ENCODE peak calls at places on chromosomes 13 and 19, in eight cellular contexts. N, Y, O, R, I, W, K and H are unnamed samples.

GRCh38 chr13:93496985-93497673 is 270.5 kb downstream of the GPC6 start:
- DNase-seq in O (no peak), Y (peak), R (no peak), I (no peak), N (no peak), W (peak), K (peak), H (no peak)

GRCh38 chr19:11111771-11112144 is 22.5 kb downstream of the LDLR start:
- DNase-seq in K (no peak), R (no peak), O (no peak), Y (no peak), N (no peak), W (no peak), I (no peak), H (no peak)

GRCh38 chr19:45075215-45076028 is 856 bp downstream of the ZNF296 start:
- DNase-seq in O (peak), Y (peak), K (peak), R (no peak), N (peak), I (peak), W (peak), H (no peak)

GRCh38 chr13:46593403-46593802 is 40.4 kb downstream of the LRCH1 start:
- DNase-seq in O (no peak), N (no peak), K (no peak), Y (no peak), I (no peak), R (no peak), W (no peak), H (no peak)

GRCh38 chr13:76622336-76623045 is 263.7 kb downstream of the KCTD12 start:
- DNase-seq in W (no peak), R (no peak), K (no peak), Y (peak), N (no peak), O (no peak), I (no peak), H (no peak)

GRCh38 chr13:85520445-85520844 is 278.8 kb downstream of the SLITRK6 start:
- DNase-seq in O (no peak), N (no peak), K (no peak), R (no peak), I (no peak), W (no peak), Y (peak), H (peak)

GRCh38 chr13:114151565-114152284 is 19.3 kb upstream of the RASA3 start:
- DNase-seq in N (peak), W (no peak), O (peak), I (no peak), Y (peak), K (peak), R (no peak), H (no peak)

GRCh38 chr13:44471686-44472085 is 98.1 kb downstream of the SERP2 start:
- DNase-seq in K (peak), I (no peak), W (no peak), Y (peak), O (no peak), R (no peak), N (no peak), H (no peak)

GRCh38 chr19:6849876-6850275 is 37.5 kb upstream of the ADGRE1 start:
- DNase-seq in W (no peak), O (no peak), I (no peak), K (no peak), Y (no peak), R (no peak), N (no peak), H (no peak)

GRCh38 chr19:51824603-51825002 is 29.6 kb downstream of the FPR3 start:
- DNase-seq in I (no peak), W (no peak), N (no peak), K (no peak), R (no peak), Y (no peak), O (no peak), H (no peak)

GRCh38 chr13:28503182-28503980 is 8.5 kb upstream of the FLT1 start:
- DNase-seq in I (no peak), W (no peak), O (no peak), Y (no peak), R (no peak), N (no peak), K (no peak), H (no peak)

GRCh38 chr13:74067818-74068217 is 66.4 kb downstream of the KLF12 start:
- DNase-seq in O (no peak), K (no peak), W (no peak), N (no peak), I (no peak), R (no peak), Y (no peak), H (no peak)

GRCh38 chr13:113064000-113064533 is 41.5 kb upstream of the F7 start:
- DNase-seq in W (no peak), I (no peak), N (no peak), Y (no peak), K (no peak), R (no peak), O (no peak), H (no peak)

GRCh38 chr13:25281193-25281936 is 5.9 kb downstream of the MTMR6 start:
- DNase-seq in N (no peak), Y (no peak), K (no peak), R (no peak), O (no peak), I (no peak), W (no peak), H (no peak)

GRCh38 chr19:35959040-35959967 is 23.1 kb downstream of the LRFN3 start:
- DNase-seq in K (peak), I (peak), W (peak), N (peak), R (no peak), Y (no peak), O (no peak), H (no peak)

GRCh38 chr13:23867027-23867491 is 22.1 kb downstream of the MIPEP start:
- DNase-seq in I (no peak), N (no peak), Y (peak), K (peak), O (no peak), R (no peak), W (peak), H (no peak)

GRCh38 chr19:5680083-5680436 is 256 bp downstream of the MICOS13 start:
- DNase-seq in K (peak), I (no peak), N (no peak), O (no peak), Y (no peak), W (peak), R (no peak), H (no peak)

GRCh38 chr19:49920624-49921363 is 8.2 kb upstream of the ATF5 start:
- DNase-seq in R (no peak), K (no peak), Y (no peak), N (no peak), O (no peak), W (no peak), I (no peak), H (no peak)

GRCh38 chr19:44577566-44577874 is 35.8 kb upstream of the IGSF23 start:
- DNase-seq in O (no peak), I (no peak), Y (no peak), N (no peak), W (no peak), R (no peak), K (no peak), H (no peak)

GRCh38 chr13:105334211-105334610 is 1201.3 kb downstream of the EFNB2 start:
- DNase-seq in K (no peak), N (no peak), O (no peak), R (no peak), Y (peak), W (no peak), I (no peak), H (peak)

GRCh38 chr13:95492044-95492801 is 60.3 kb upstream of the CLDN10 start:
- DNase-seq in R (no peak), I (no peak), O (no peak), Y (no peak), N (peak), W (peak), K (no peak), H (no peak)

GRCh38 chr13:50676602-50677001 is 166.9 kb downstream of the DLEU7 start:
- DNase-seq in O (no peak), W (peak), R (no peak), Y (peak), I (no peak), K (peak), N (no peak), H (no peak)

GRCh38 chr19:5881543-5882299 is 11.4 kb upstream of the FUT5 start:
- DNase-seq in K (no peak), I (no peak), N (no peak), Y (no peak), W (no peak), R (no peak), O (no peak), H (no peak)

GRCh38 chr19:48537541-48537940 is 14.4 kb upstream of the SULT2B1 start:
- DNase-seq in W (no peak), R (no peak), I (no peak), N (no peak), K (no peak), Y (no peak), O (no peak), H (no peak)

GRCh38 chr13:20301391-20302071 is 69.4 kb upstream of the GJB6 start:
- DNase-seq in I (peak), W (no peak), K (peak), R (no peak), Y (peak), O (no peak), N (no peak), H (no peak)

GRCh38 chr19:15142313-15142712 is 35.1 kb downstream of the SYDE1 start:
- DNase-seq in I (no peak), Y (no peak), K (no peak), N (no peak), R (no peak), O (no peak), W (no peak), H (no peak)

GRCh38 chr19:16607819-16608218 is 20.2 kb downstream of the MED26 start:
- DNase-seq in O (no peak), W (no peak), K (no peak), N (no peak), I (no peak), R (no peak), Y (no peak), H (no peak)

GRCh38 chr13:40116008-40116407 is 460.5 kb downstream of the COG6 start:
- DNase-seq in N (peak), O (no peak), W (peak), I (no peak), Y (peak), R (no peak), K (peak), H (no peak)

GRCh38 chr13:40114305-40114896 is 458.9 kb downstream of the COG6 start:
- DNase-seq in Y (no peak), O (no peak), W (no peak), K (no peak), R (no peak), I (no peak), N (no peak), H (no peak)

GRCh38 chr13:40118337-40118736 is 462.9 kb downstream of the COG6 start:
- DNase-seq in W (no peak), I (no peak), K (no peak), R (no peak), Y (no peak), N (no peak), O (no peak), H (no peak)

GRCh38 chr13:40113644-40114304 is 458.3 kb downstream of the COG6 start:
- DNase-seq in W (no peak), R (no peak), N (no peak), Y (peak), K (peak), I (no peak), O (no peak), H (no peak)

GRCh38 chr13:40115456-40115855 is 460.0 kb downstream of the COG6 start:
- DNase-seq in O (no peak), K (peak), Y (no peak), R (no peak), N (no peak), I (no peak), W (no peak), H (no peak)
- H3K27ac ChIP-seq in O (peak), K (peak), Y (no peak), R (peak), N (peak), I (no peak), W (peak), H (no peak)

DNA sequence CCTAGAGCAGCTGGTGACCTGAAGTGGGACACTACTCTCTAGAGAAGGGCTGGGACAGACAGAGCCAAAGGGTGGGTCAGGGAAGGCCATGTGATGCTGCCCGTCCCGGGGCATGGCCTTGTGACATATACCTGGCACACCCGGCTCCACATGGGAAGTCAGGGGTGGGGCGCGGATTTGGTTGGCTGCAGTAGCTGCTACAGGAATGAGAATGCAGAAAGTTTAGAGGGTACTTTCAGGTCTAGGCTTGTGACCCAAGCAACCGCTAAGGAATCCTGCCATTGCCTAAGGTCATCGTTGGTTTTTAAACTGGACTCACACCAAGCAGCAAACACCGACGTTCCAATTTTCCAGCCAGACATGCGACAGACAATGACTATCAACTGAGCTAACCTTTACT is 25.9 kb downstream of the RCBTB2 start:
- DNase-seq in R (no peak), N (no peak), I (no peak), O (no peak), Y (no peak), W (no peak), K (no peak), H (no peak)
- H3K4me3 ChIP-seq in R (no peak), N (no peak), I (no peak), O (no peak), Y (no peak), W (no peak), K (no peak), H (no peak)

GRCh38 chr13:60519496-60519895 is 122.5 kb downstream of the TDRD3 start:
- DNase-seq in R (no peak), O (no peak), Y (no peak), W (no peak), N (no peak), I (no peak), K (no peak), H (no peak)
- H3K27ac ChIP-seq in R (no peak), O (no peak), Y (no peak), W (no peak), N (no peak), I (no peak), K (no peak), H (no peak)

DNA sequence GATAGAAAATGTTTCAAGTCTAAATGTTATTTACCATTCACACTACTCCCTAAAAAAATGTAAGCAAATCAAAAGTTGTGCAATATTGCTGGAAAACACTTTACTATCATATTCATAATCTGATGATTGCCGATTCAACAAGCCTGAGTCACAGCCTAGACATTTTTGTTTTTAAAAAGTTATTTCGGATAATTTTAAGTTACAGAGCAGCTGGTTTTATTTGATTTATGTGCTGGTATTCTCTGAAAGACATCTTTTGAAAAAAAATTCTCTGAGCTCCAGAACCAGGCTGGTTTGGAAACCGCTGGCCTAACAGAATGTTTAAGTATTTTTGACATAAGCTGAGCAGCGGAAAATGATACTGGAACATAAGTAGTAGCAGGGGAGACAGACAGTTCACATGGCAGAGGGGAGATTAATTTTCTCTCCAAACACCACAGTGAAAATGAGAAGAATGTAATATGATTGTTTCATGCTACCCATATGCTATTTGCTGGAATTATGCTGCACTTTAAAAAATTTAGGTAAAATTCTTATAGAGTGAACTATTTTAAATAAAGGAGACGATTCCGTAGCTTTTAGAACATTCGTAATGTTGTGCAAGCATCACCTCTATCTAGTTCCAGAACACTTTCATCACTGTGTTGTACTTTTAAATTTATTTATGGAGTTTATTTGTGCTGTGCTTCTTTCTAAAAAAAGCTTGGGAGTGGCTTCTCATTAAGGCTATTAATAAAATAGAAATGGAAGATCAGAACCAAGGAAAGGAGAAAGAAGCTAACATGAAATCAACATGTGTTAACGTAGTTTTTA is 36.0 kb downstream of the TBC1D4 start:
- DNase-seq in W (no peak), O (no peak), Y (peak), I (no peak), K (peak), N (no peak), R (no peak), H (no peak)
- H3K4me3 ChIP-seq in W (no peak), O (peak), Y (peak), I (no peak), K (peak), N (no peak), R (no peak), H (no peak)

DNA sequence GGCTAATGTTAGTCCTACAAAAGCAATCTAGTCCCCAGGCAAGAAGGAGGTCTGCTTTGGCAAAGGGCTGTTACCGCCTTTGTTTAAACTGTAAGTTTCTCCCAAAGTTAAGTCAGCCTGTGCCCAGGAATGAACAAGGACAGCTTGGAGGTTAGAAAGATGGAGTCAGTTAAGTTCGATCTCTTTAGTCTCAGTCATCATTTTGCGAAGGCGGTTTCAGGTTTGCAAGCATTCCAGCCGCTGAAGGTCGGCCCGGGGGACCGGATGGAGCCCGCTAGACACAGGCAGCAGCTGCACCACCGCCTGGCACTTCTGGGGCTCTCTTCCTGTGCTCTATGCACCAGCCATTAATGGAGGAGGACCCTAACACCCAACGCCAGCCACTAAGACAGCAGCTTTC is 91.3 kb downstream of the STK24 start:
- DNase-seq in O (no peak), R (no peak), K (no peak), I (no peak), N (no peak), W (no peak), Y (no peak), H (no peak)
- H3K27ac ChIP-seq in O (peak), R (peak), K (peak), I (no peak), N (peak), W (peak), Y (peak), H (peak)

GRCh38 chr19:28329429-28329828 is 883.5 kb downstream of the UQCRFS1 start:
- DNase-seq in N (no peak), W (no peak), I (no peak), Y (no peak), O (no peak), K (no peak), R (no peak), H (no peak)

GRCh38 chr19:28330831-28331230 is 882.1 kb downstream of the UQCRFS1 start:
- DNase-seq in R (no peak), N (no peak), Y (no peak), W (no peak), I (no peak), K (peak), O (no peak), H (no peak)

GRCh38 chr19:28331596-28331995 is 881.4 kb downstream of the UQCRFS1 start:
- DNase-seq in W (no peak), K (no peak), I (no peak), O (no peak), R (no peak), N (no peak), Y (no peak), H (no peak)

GRCh38 chr19:28324275-28325060 is 888.5 kb downstream of the UQCRFS1 start:
- DNase-seq in K (no peak), W (no peak), O (no peak), I (no peak), Y (no peak), R (no peak), N (no peak), H (no peak)

GRCh38 chr19:28327905-28328304 is 885.0 kb downstream of the UQCRFS1 start:
- DNase-seq in R (no peak), W (no peak), K (no peak), O (no peak), N (no peak), I (no peak), Y (no peak), H (no peak)
- H3K4me3 ChIP-seq in R (no peak), W (no peak), K (no peak), O (no peak), N (no peak), I (no peak), Y (no peak), H (no peak)

DNA sequence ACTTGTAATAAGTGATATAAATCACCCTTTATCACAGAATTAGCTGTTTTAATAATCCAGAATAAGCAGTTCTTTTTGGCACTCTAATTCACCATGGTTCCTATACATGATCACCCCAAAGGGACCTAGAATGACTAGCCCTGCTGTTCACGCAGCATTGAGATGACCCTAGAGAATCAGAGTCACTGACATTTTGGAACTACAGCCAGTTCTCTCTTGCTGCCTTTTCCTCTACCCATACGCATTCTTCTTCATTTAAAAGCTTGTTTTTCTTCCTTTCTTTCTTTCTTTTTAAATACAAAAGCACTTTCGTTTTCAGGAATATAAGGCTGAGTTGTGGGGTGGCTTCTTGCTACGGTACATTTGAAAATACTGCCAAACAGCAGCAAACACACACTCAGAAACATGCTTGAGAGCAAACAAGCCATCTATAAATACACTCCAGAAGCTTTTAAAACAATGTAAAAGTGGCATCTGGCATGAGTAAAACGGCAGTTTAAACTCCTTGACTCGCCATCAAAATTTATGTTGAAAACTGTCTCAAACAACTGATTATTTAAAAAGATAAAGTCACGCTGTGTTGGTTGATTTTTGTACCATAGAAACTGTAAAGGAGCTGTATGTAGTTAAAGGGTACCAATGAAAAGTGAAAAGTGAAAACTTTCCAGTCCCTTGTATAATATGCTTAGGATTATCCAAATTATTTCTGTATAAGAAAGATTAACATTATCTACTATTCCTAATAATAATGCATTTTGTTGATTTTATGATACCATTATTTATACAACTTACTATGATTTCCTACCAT is 95.6 kb downstream of the PCDH9 start:
- DNase-seq in R (no peak), Y (peak), K (no peak), O (no peak), I (no peak), W (no peak), N (no peak), H (no peak)
- H3K27ac ChIP-seq in R (no peak), Y (no peak), K (no peak), O (no peak), I (no peak), W (no peak), N (peak), H (no peak)